ENCODE peak calls at places on chromosomes 4 and X, in seven cellular contexts. G is stomach, H is HL-60, I is GM12865, D is thoracic aorta, W is Panc1, U is left ventricle myocardium inferior. Y is an unnamed sample.

GRCh38 chrX:119455264-119455663 is 13.0 kb upstream of the SLC25A5 start:
- DNase-seq in D (no peak), G (no peak), I (no peak), W (no peak), H (no peak), U (no peak), Y (no peak)

GRCh38 chr4:113591982-113592381 is 169.6 kb downstream of the CAMK2D start:
- DNase-seq in G (no peak), U (no peak), D (no peak), W (no peak), I (no peak), H (no peak), Y (no peak)

GRCh38 chrX:49303346-49303745 is at the start of gene GAGE10:
- DNase-seq in H (no peak), I (no peak), D (no peak), W (no peak), U (no peak), G (no peak), Y (no peak)

GRCh38 chrX:103607385-103608304 is at the start of gene TCEAL3:
- DNase-seq in D (no peak), G (peak; percentile 57), W (no peak), I (peak; percentile 18), U (peak; percentile 40), H (no peak), Y (peak; percentile 51)

GRCh38 chr4:147136308-147136707 is 190.6 kb upstream of the TTC29 start:
- DNase-seq in I (no peak), G (no peak), D (no peak), H (no peak), W (no peak), U (peak; percentile 37), Y (no peak)

GRCh38 chr4:34972189-34972588 is 1272.1 kb downstream of the ARAP2 start:
- DNase-seq in I (no peak), G (no peak), W (no peak), U (no peak), H (no peak), D (no peak), Y (no peak)

GRCh38 chr4:150082241-150082640 is 4.0 kb downstream of the DCLK2 start:
- DNase-seq in G (peak; percentile 34), H (no peak), D (no peak), I (peak; percentile 75), W (no peak), U (no peak), Y (no peak)

GRCh38 chr4:189835505-189835904 is 105.2 kb upstream of the FRG1 start:
- DNase-seq in D (no peak), H (no peak), W (no peak), U (no peak), G (no peak), I (no peak), Y (no peak)

GRCh38 chr4:144347116-144347515 is 206.6 kb upstream of the GYPA start:
- DNase-seq in I (no peak), G (no peak), W (no peak), H (no peak), D (no peak), U (no peak), Y (no peak)

GRCh38 chrX:64394874-64395567 is at the start of gene MTMR8:
- DNase-seq in W (no peak), H (peak; percentile 51), D (peak; percentile 18), I (peak; percentile 88), U (peak; percentile 51), G (peak; percentile 77), Y (peak; percentile 58)

GRCh38 chr4:3312362-3312761 is 19.5 kb downstream of the RGS12 start:
- DNase-seq in H (no peak), G (peak; percentile 5), W (no peak), U (no peak), I (no peak), D (no peak), Y (no peak)

GRCh38 chr4:115491686-115492085 is 378.3 kb upstream of the NDST4 start:
- DNase-seq in D (no peak), U (no peak), W (no peak), H (no peak), I (no peak), G (no peak), Y (no peak)

GRCh38 chrX:119917877-119918276 is 22.2 kb downstream of the AKAP14 start:
- DNase-seq in G (no peak), D (no peak), U (no peak), W (no peak), I (no peak), H (no peak), Y (no peak)

GRCh38 chrX:39582091-39582490 is 515.7 kb downstream of the BCOR start:
- DNase-seq in U (no peak), G (peak; percentile 39), H (no peak), I (no peak), W (no peak), D (no peak), Y (no peak)

DNA sequence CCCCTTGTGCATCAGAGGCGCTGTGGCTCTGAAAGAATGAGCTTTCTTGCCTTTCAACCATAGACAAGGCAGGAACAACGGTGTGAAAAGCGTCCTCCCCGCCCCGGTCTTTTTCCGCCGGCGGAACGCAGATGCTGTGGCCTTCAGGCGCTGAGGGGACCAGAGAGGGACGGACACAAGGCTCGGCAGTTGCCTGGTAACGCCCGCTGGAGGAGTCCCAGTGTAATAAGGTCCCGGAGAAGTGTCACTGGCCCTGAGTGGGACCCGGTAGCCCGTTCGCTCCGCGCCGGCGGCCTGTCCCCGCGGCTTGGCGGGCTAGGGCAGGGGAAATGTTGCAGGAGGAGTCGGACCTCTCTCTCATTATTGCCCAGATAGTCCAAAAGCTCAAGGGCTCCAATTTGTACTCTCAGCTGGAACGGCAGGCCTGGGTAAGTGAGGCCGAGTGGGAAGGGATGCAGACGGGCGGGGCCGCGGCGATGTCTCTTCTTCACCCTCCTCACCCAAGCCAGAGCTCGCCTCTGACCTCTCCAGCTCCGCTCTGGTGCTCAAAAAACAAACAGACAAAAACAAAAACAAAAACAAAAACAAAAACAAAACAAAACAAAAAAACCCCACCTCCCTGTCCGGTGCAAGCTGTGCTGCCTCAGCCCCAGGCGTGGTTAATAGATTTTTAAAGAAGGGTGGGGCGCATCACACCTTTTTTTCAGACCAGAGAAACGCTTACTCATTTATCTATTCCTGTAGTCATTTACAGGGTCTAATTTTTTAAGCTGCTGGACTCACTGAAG is at the start of gene TBC1D19:
- DNase-seq in H (peak; percentile 73), G (peak; percentile 91), I (peak; percentile 94), D (peak; percentile 51), U (peak; percentile 88), W (peak; percentile 39), Y (peak; percentile 82)
- TF ChIP-seq CTCF in H (no peak), G (no peak), I (no peak), D (no peak), U (no peak), W (no peak), Y (no peak)

GRCh38 chr4:55004831-55005230 is 120.6 kb downstream of the KDR start:
- DNase-seq in H (no peak), W (no peak), D (no peak), I (no peak), U (no peak), G (no peak), Y (no peak)
- TF ChIP-seq CTCF in H (no peak), W (no peak), D (no peak), I (no peak), U (peak; percentile 26), G (no peak), Y (no peak)

GRCh38 chr4:930827-931193 is 1.3 kb downstream of the GAK start:
- DNase-seq in G (no peak), D (no peak), I (no peak), H (no peak), U (no peak), W (no peak), Y (no peak)

GRCh38 chr4:932713-933070 is 432 bp downstream of the TMEM175 start:
- DNase-seq in U (no peak), W (no peak), I (peak; percentile 28), H (no peak), D (no peak), G (no peak), Y (no peak)

GRCh38 chr4:931194-931959 is 739 bp downstream of the GAK start:
- DNase-seq in H (no peak), U (no peak), G (no peak), W (no peak), D (no peak), I (peak; percentile 34), Y (no peak)

GRCh38 chr4:929970-930625 is 2.0 kb downstream of the GAK start:
- DNase-seq in H (no peak), D (no peak), U (no peak), I (peak; percentile 46), G (peak; percentile 52), W (no peak), Y (no peak)

DNA sequence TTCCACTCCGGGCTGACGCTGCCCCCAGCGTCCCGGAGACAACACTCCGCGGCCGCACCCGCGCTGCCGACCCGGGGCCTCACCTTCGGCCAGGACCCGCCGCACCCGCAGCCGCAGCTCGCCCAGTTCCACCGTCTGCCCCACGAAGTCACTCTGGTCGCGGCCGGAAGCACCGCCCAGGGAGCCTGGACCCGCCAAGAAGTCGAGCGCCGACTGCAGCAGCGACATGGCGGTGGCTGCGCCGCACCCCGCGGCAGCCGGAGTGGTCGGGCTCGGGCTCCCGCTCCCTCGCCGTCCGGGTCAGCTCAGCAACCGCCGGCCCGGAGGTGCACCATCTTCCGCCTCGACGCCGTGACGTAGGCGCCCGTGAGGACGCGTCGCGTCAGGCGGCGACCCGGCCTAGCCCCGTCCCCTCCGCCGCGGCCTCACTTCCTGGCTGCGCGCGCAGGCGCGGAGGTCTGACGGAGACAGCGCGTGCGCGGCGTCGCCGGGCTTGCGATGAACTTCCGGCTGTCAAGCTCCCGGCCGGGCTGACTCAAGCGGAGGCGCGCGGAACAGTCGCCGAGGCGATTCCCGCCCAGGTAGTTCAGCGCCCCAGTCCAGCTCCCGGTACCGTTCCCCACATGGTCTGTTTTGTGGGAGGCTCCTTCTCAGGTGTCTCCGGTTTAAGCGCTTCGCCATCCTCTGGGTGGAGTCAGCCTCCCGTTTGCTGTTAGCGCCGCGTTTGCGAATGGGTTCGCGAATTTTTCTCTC is at the start of the genes GAK and TMEM175:
- DNase-seq in W (peak; percentile 74), H (peak; percentile 91), I (peak; percentile 98), D (peak; percentile 84), U (peak; percentile 95), G (peak; percentile 99), Y (peak; percentile 99)
- TF ChIP-seq CTCF in W (no peak), H (no peak), I (no peak), D (peak; percentile 12), U (peak; percentile 28), G (no peak), Y (no peak)

GRCh38 chr4:108834787-108835384 is 72.0 kb upstream of the ETNPPL start:
- DNase-seq in W (no peak), H (no peak), G (no peak), U (no peak), D (no peak), I (no peak), Y (no peak)
- TF ChIP-seq CTCF in W (peak; percentile 57), H (peak; percentile 60), G (no peak), U (peak; percentile 80), D (peak; percentile 59), I (peak; percentile 43), Y (no peak)

DNA sequence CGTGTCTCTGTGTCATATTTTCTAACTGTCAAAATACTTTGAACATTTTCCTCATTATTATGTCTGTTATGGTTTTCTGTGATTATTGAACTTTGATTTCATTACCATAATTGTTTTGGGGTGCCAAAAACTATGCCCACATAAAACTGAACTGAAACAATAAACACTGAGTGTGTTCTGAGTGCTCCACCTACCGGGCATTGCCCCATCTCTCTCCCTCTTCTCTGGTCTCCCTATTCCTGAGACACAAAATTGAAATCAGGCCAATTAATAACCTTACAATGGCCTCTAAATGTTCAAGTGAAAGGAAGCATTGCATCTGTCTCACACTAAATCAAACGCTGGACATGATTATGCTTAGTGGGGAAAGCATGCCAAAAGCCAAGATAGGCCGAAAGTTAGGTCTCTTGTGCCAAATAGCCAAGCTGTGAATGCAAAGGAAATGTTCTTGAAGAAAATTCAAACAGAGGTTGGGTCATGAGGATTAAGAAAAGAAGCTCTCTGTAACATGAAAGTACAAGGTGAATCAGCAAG is 972.3 kb downstream of the PCDH7 start:
- DNase-seq in U (no peak), W (no peak), I (no peak), H (no peak), G (no peak), D (no peak), Y (no peak)
- TF ChIP-seq CTCF in U (peak; percentile 34), W (peak; percentile 29), I (no peak), H (no peak), G (no peak), D (no peak), Y (no peak)

Y was measured in activated B cell treated with CpG ODN at 0.5 μM for 24 hours.